ENCODE peak calls at places on chromosomes 4 and X, in six cellular contexts. X is foreskin keratinocyte; W is lower lobe of right lung; D is T-cell; R is activated naive CD4-positive, alpha-beta T cell treated with anti-CD3 and anti-CD28 coated beads, Interleukin-2, amount 50 U/mL, for 72 hours; V is PC-3. T is an unnamed sample.

GRCh38 chrX:13419276-13419675 is 99.4 kb upstream of the ATXN3L start:
- ATAC-seq in V (no peak), X (no peak), D (no peak), W (no peak), R (no peak), T (no peak)

GRCh38 chr4:184344435-184344834 is 126.8 kb upstream of the ENPP6 start:
- ATAC-seq in R (no peak), X (no peak), D (no peak), V (no peak), W (no peak), T (no peak)

GRCh38 chrX:39750798-39751197 is 347.0 kb downstream of the BCOR start:
- ATAC-seq in W (no peak), X (no peak), D (no peak), R (no peak), V (no peak), T (no peak)

GRCh38 chr4:69458184-69458826 is 37.4 kb downstream of the UGT2B4 start:
- ATAC-seq in W (no peak), R (no peak), D (no peak), V (no peak), X (no peak), T (no peak)

GRCh38 chr4:8725071-8725841 is 132.7 kb downstream of the CPZ start:
- ATAC-seq in X (no peak), W (no peak), R (no peak), V (no peak), D (no peak), T (no peak)

GRCh38 chr4:139978692-139979091 is 175.3 kb downstream of the MAML3 start:
- ATAC-seq in R (peak), X (no peak), D (peak), V (no peak), W (peak), T (peak)

GRCh38 chrX:1274786-1275185 is 6.2 kb downstream of the CSF2RA start:
- ATAC-seq in R (no peak), V (no peak), X (no peak), W (peak), D (no peak), T (no peak)

GRCh38 chr4:142719854-142720541 is 126.1 kb downstream of the INPP4B start:
- ATAC-seq in W (no peak), R (peak), X (peak), D (peak), V (peak), T (peak)

GRCh38 chrX:72030431-72030830 is 101.3 kb downstream of the RTL5 start:
- ATAC-seq in D (no peak), W (no peak), X (no peak), V (no peak), R (no peak), T (no peak)

GRCh38 chr4:154559141-154559841 is 3.5 kb upstream of the FGB start:
- ATAC-seq in V (peak), D (no peak), R (peak), X (peak), W (peak), T (peak)

GRCh38 chr4:139692300-139693012 is 26.8 kb downstream of the MGST2 start:
- ATAC-seq in V (no peak), X (peak), R (no peak), W (peak), D (no peak), T (no peak)

GRCh38 chr4:13527192-13527982 is 16.9 kb downstream of the NKX3-2 start:
- ATAC-seq in X (no peak), W (no peak), V (no peak), D (peak), R (no peak), T (no peak)

GRCh38 chrX:110418220-110418856 is 59.7 kb downstream of the RTL9 start:
- ATAC-seq in D (no peak), W (peak), X (peak), R (no peak), V (peak), T (no peak)

GRCh38 chr4:128604204-128604603 is 205.3 kb upstream of the JADE1 start:
- ATAC-seq in R (no peak), X (no peak), V (no peak), D (no peak), W (no peak), T (no peak)

GRCh38 chrX:118644378-118644777 is 83.0 kb upstream of the IL13RA1 start:
- ATAC-seq in D (no peak), R (no peak), V (peak), W (peak), X (peak), T (no peak)

GRCh38 chr4:38856524-38857337 is at the start of gene TLR6:
- ATAC-seq in D (peak), R (peak), W (peak), X (peak), V (peak), T (peak)

GRCh38 chrX:141917801-141918200 is 14.1 kb downstream of the MAGEC1 start:
- ATAC-seq in W (no peak), D (no peak), V (no peak), X (no peak), R (no peak), T (no peak)

GRCh38 chrX:47637546-47638195 is 7.9 kb upstream of the CFP start:
- ATAC-seq in R (peak), W (peak), D (peak), V (no peak), X (peak), T (peak)

GRCh38 chr4:118992149-118992548 is 103.5 kb downstream of the SYNPO2 start:
- ATAC-seq in D (no peak), X (no peak), V (no peak), W (no peak), R (no peak), T (no peak)

GRCh38 chr4:76956961-76957738 is 7.6 kb downstream of the SEPTIN11 start:
- ATAC-seq in V (no peak), W (no peak), R (no peak), X (no peak), D (no peak), T (peak)

GRCh38 chr4:174217273-174218126 is 66.0 kb downstream of the FBXO8 start:
- ATAC-seq in W (peak), X (peak), V (no peak), R (peak), D (peak), T (peak)

GRCh38 chr4:103425406-103425805 is 227.3 kb upstream of the CENPE start:
- ATAC-seq in D (no peak), W (peak), R (no peak), X (no peak), V (no peak), T (no peak)

GRCh38 chr4:23881674-23882337 is 8.0 kb downstream of the PPARGC1A start:
- ATAC-seq in R (no peak), V (no peak), W (peak), D (no peak), X (no peak), T (no peak)

T was measured in activated T-helper 17 cell treated with anti-CD3 and anti-CD28 coated beads, Interleukin-2, amount 50 U/mL, for 72 hours.